ENCODE peak calls at places on chromosomes 11 and 22, in six cellular contexts. One of them, this sample, is unnamed. For H3K36me3, the result is how much of the 10 kb centered on the place peaks cover.

GRCh38 chr11:110376711-110377324 is 52.9 kb upstream of the FDX1 start:
- DNase-seq in adrenal gland: peak
- DNase-seq in HCT116: peak
- DNase-seq in IMR-90: peak
- DNase-seq in lower lobe of right lung: peak
- DNase-seq in heart right ventricle: peak
- DNase-seq in this sample: peak

GRCh38 chr11:84740050-84740449 is 887.1 kb downstream of the DLG2 start:
- DNase-seq in adrenal gland: no peak
- DNase-seq in HCT116: no peak
- DNase-seq in IMR-90: no peak
- DNase-seq in lower lobe of right lung: no peak
- DNase-seq in heart right ventricle: no peak
- DNase-seq in this sample: no peak

GRCh38 chr22:49800408-49801238 is 27.1 kb downstream of the BRD1 start:
- DNase-seq in adrenal gland: peak
- DNase-seq in HCT116: no peak
- DNase-seq in IMR-90: no peak
- DNase-seq in lower lobe of right lung: no peak
- DNase-seq in heart right ventricle: no peak
- DNase-seq in this sample: no peak

GRCh38 chr11:132158091-132158490 is 787.7 kb downstream of the NTM start:
- DNase-seq in adrenal gland: no peak
- DNase-seq in HCT116: no peak
- DNase-seq in IMR-90: peak
- DNase-seq in lower lobe of right lung: no peak
- DNase-seq in heart right ventricle: no peak
- DNase-seq in this sample: no peak

GRCh38 chr11:33015621-33016551 is at the start of gene DEPDC7:
- DNase-seq in adrenal gland: peak
- DNase-seq in HCT116: peak
- DNase-seq in IMR-90: peak
- DNase-seq in lower lobe of right lung: peak
- DNase-seq in heart right ventricle: peak
- DNase-seq in this sample: peak

GRCh38 chr11:1762537-1763302 is 1.0 kb downstream of the CTSD start:
- DNase-seq in adrenal gland: peak
- DNase-seq in HCT116: peak
- DNase-seq in IMR-90: no peak
- DNase-seq in lower lobe of right lung: peak
- DNase-seq in heart right ventricle: no peak
- DNase-seq in this sample: peak

GRCh38 chr11:77873345-77873744 is 52.4 kb downstream of the AAMDC start:
- DNase-seq in adrenal gland: no peak
- DNase-seq in HCT116: no peak
- DNase-seq in IMR-90: no peak
- DNase-seq in lower lobe of right lung: no peak
- DNase-seq in heart right ventricle: no peak
- DNase-seq in this sample: no peak

GRCh38 chr11:22795914-22796313 is 33.7 kb downstream of the SVIP start:
- DNase-seq in adrenal gland: no peak
- DNase-seq in HCT116: no peak
- DNase-seq in IMR-90: peak
- DNase-seq in lower lobe of right lung: no peak
- DNase-seq in heart right ventricle: no peak
- DNase-seq in this sample: no peak

GRCh38 chr22:50485221-50486131 is 1.2 kb upstream of the MIOX start:
- DNase-seq in adrenal gland: no peak
- DNase-seq in HCT116: no peak
- DNase-seq in IMR-90: no peak
- DNase-seq in lower lobe of right lung: peak
- DNase-seq in heart right ventricle: no peak
- DNase-seq in this sample: peak

GRCh38 chr11:3971756-3972404 is 116.4 kb downstream of the STIM1 start:
- DNase-seq in adrenal gland: no peak
- DNase-seq in HCT116: no peak
- DNase-seq in IMR-90: peak
- DNase-seq in lower lobe of right lung: no peak
- DNase-seq in heart right ventricle: no peak
- DNase-seq in this sample: no peak

GRCh38 chr11:103484545-103484944 is 375.3 kb downstream of the DYNC2H1 start:
- DNase-seq in adrenal gland: no peak
- DNase-seq in HCT116: no peak
- DNase-seq in IMR-90: no peak
- DNase-seq in lower lobe of right lung: no peak
- DNase-seq in heart right ventricle: no peak
- DNase-seq in this sample: no peak

GRCh38 chr11:119706029-119706428 is 23.0 kb downstream of the NECTIN1 start:
- DNase-seq in adrenal gland: no peak
- DNase-seq in HCT116: no peak
- DNase-seq in IMR-90: no peak
- DNase-seq in lower lobe of right lung: no peak
- DNase-seq in heart right ventricle: no peak
- DNase-seq in this sample: no peak

GRCh38 chr11:128711136-128711535 is 17.3 kb downstream of the FLI1 start:
- DNase-seq in adrenal gland: no peak
- DNase-seq in HCT116: no peak
- DNase-seq in IMR-90: peak
- DNase-seq in lower lobe of right lung: no peak
- DNase-seq in heart right ventricle: no peak
- DNase-seq in this sample: no peak

GRCh38 chr11:44484211-44484610 is 81.3 kb upstream of the CD82 start:
- DNase-seq in adrenal gland: no peak
- DNase-seq in HCT116: peak
- DNase-seq in IMR-90: peak
- DNase-seq in lower lobe of right lung: no peak
- DNase-seq in heart right ventricle: peak
- DNase-seq in this sample: no peak

GRCh38 chr11:93513763-93514162 is 29.4 kb downstream of the SMCO4 start:
- DNase-seq in adrenal gland: no peak
- DNase-seq in HCT116: no peak
- DNase-seq in IMR-90: no peak
- DNase-seq in lower lobe of right lung: no peak
- DNase-seq in heart right ventricle: no peak
- DNase-seq in this sample: no peak

GRCh38 chr11:95291946-95292345 is 60.9 kb upstream of the SESN3 start:
- DNase-seq in adrenal gland: no peak
- DNase-seq in HCT116: no peak
- DNase-seq in IMR-90: no peak
- DNase-seq in lower lobe of right lung: no peak
- DNase-seq in heart right ventricle: no peak
- DNase-seq in this sample: no peak

GRCh38 chr11:74282863-74283484 is 28.5 kb downstream of the P4HA3 start:
- DNase-seq in adrenal gland: no peak
- DNase-seq in HCT116: no peak
- DNase-seq in IMR-90: peak
- DNase-seq in lower lobe of right lung: no peak
- DNase-seq in heart right ventricle: no peak
- DNase-seq in this sample: no peak

GRCh38 chr11:2150206-2150847 is 10.7 kb downstream of the INS start:
- DNase-seq in adrenal gland: no peak
- DNase-seq in HCT116: peak
- DNase-seq in IMR-90: peak
- DNase-seq in lower lobe of right lung: no peak
- DNase-seq in heart right ventricle: no peak
- DNase-seq in this sample: no peak

GRCh38 chr11:134578807-134579708 is 167.0 kb upstream of the B3GAT1 start:
- DNase-seq in adrenal gland: no peak
- DNase-seq in HCT116: peak
- DNase-seq in IMR-90: no peak
- DNase-seq in lower lobe of right lung: no peak
- DNase-seq in heart right ventricle: no peak
- DNase-seq in this sample: no peak

GRCh38 chr11:2825886-2826678 is 59.5 kb downstream of the CDKN1C start:
- DNase-seq in adrenal gland: peak
- DNase-seq in HCT116: no peak
- DNase-seq in IMR-90: peak
- DNase-seq in lower lobe of right lung: peak
- DNase-seq in heart right ventricle: peak
- DNase-seq in this sample: peak

GRCh38 chr11:16993495-16993894 is 20.7 kb downstream of the PLEKHA7 start:
- DNase-seq in adrenal gland: no peak
- DNase-seq in HCT116: no peak
- DNase-seq in IMR-90: no peak
- DNase-seq in lower lobe of right lung: no peak
- DNase-seq in heart right ventricle: no peak
- DNase-seq in this sample: no peak

GRCh38 chr11:8296872-8297271 is 33.2 kb upstream of the LMO1 start:
- DNase-seq in adrenal gland: no peak
- DNase-seq in HCT116: no peak
- DNase-seq in IMR-90: no peak
- DNase-seq in lower lobe of right lung: no peak
- DNase-seq in heart right ventricle: peak
- DNase-seq in this sample: no peak

DNA sequence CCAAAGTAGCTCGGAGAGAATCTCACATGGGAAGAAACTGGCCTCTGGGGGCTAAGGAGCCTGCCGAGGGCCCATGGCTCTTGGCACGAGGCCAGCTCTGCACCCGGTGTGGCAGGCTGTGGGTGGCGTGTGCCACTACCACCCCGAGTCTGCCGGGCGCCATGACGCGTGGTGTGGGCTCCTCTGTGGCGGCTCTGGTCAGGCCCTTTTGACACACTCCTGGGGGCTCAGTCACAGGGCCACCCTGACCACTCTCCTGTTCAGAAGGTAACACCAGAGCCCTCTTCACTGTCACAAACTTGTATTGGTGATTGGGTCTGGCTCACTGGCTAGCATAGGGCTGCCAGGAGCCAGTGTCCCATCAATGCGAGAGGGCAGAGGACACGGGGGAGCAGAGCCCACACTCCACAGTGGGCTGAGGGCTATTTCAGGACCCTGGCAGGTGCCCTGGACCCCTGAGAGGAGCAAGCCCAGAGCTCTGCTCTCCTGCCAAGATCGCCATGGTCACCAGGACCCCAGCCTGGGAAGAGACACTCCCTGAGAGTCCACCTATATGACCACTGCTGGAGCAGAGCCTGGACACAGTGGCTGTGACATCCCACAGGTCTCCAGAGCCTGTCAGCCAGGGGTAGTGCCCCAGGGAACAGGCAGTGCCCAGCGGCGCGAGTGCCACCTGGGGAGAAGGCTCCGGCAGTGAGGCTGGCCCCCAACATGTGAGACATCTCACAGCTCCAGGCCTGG is 8.6 kb upstream of the PPM1F start:
- DNase-seq in adrenal gland: no peak
- DNase-seq in HCT116: no peak
- DNase-seq in IMR-90: no peak
- DNase-seq in lower lobe of right lung: no peak
- DNase-seq in heart right ventricle: no peak
- DNase-seq in this sample: no peak
- H3K36me3 ChIP-seq in adrenal gland: under half
- H3K36me3 ChIP-seq in HCT116: under half
- H3K36me3 ChIP-seq in IMR-90: half or more
- H3K36me3 ChIP-seq in lower lobe of right lung: half or more
- H3K36me3 ChIP-seq in heart right ventricle: under half
- H3K36me3 ChIP-seq in this sample: under half

GRCh38 chr22:17638432-17639237 is at the start of gene BCL2L13:
- DNase-seq in adrenal gland: peak
- DNase-seq in HCT116: peak
- DNase-seq in IMR-90: peak
- DNase-seq in lower lobe of right lung: peak
- DNase-seq in heart right ventricle: peak
- DNase-seq in this sample: peak
- TF ChIP-seq CTCF in adrenal gland: peak
- TF ChIP-seq CTCF in HCT116: no peak
- TF ChIP-seq CTCF in IMR-90: peak
- TF ChIP-seq CTCF in lower lobe of right lung: no peak
- TF ChIP-seq CTCF in heart right ventricle: no peak
- TF ChIP-seq CTCF in this sample: peak

GRCh38 chr11:125494987-125495725 is 909 bp downstream of the FEZ1 start:
- DNase-seq in adrenal gland: peak
- DNase-seq in HCT116: no peak
- DNase-seq in IMR-90: peak
- DNase-seq in lower lobe of right lung: no peak
- DNase-seq in heart right ventricle: peak
- DNase-seq in this sample: peak

GRCh38 chr11:125494033-125494364 is 2.1 kb downstream of the FEZ1 start:
- DNase-seq in adrenal gland: no peak
- DNase-seq in HCT116: no peak
- DNase-seq in IMR-90: no peak
- DNase-seq in lower lobe of right lung: no peak
- DNase-seq in heart right ventricle: no peak
- DNase-seq in this sample: no peak

GRCh38 chr11:125498521-125498920 is 2.5 kb upstream of the FEZ1 start:
- DNase-seq in adrenal gland: no peak
- DNase-seq in HCT116: no peak
- DNase-seq in IMR-90: no peak
- DNase-seq in lower lobe of right lung: no peak
- DNase-seq in heart right ventricle: no peak
- DNase-seq in this sample: no peak

GRCh38 chr11:125496465-125496817 is 376 bp upstream of the FEZ1 start:
- DNase-seq in adrenal gland: no peak
- DNase-seq in HCT116: no peak
- DNase-seq in IMR-90: no peak
- DNase-seq in lower lobe of right lung: no peak
- DNase-seq in heart right ventricle: no peak
- DNase-seq in this sample: no peak

DNA sequence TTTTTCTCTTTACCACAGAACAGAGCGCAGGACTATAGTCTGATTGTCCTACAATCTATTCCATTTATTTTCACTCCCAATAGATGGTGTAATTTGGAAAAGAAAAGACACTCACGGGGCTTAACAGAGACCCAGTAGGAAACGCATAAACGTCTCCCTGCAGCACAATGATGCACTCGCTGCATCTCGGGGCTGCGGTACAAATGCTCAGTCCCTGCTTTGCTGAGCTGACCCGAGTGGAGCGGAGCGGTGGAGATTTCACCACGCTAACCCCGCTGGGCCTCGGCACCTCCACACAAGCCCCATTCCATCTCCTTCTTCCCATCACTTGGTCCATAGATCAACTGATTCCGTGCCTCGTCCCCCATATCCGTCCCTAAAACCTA is 1.5 kb downstream of the FEZ1 start:
- DNase-seq in adrenal gland: no peak
- DNase-seq in HCT116: no peak
- DNase-seq in IMR-90: peak
- DNase-seq in lower lobe of right lung: no peak
- DNase-seq in heart right ventricle: no peak
- DNase-seq in this sample: no peak
- H3K4me3 ChIP-seq in adrenal gland: no peak
- H3K4me3 ChIP-seq in HCT116: no peak
- H3K4me3 ChIP-seq in IMR-90: peak
- H3K4me3 ChIP-seq in lower lobe of right lung: peak
- H3K4me3 ChIP-seq in heart right ventricle: peak
- H3K4me3 ChIP-seq in this sample: no peak

GRCh38 chr22:41116342-41116741 is 23.9 kb downstream of the EP300 start:
- DNase-seq in adrenal gland: no peak
- DNase-seq in HCT116: no peak
- DNase-seq in IMR-90: no peak
- DNase-seq in lower lobe of right lung: no peak
- DNase-seq in heart right ventricle: no peak
- DNase-seq in this sample: no peak
- H3K36me3 ChIP-seq in adrenal gland: under half
- H3K36me3 ChIP-seq in HCT116: under half
- H3K36me3 ChIP-seq in IMR-90: under half
- H3K36me3 ChIP-seq in lower lobe of right lung: half or more
- H3K36me3 ChIP-seq in heart right ventricle: under half
- H3K36me3 ChIP-seq in this sample: under half